ENCODE peak calls at places on chromosomes 4 and X, in eight cellular contexts. F is stomach, Z is pancreas, S is heart left ventricle, T is neural progenitor cell, Y is AG09319, O is MM.1S, V is left ventricle myocardium inferior. P is an unnamed sample.

GRCh38 chr4:79250887-79251286 is 75.0 kb downstream of the NAA11 start:
- DNase-seq in F (no peak), Z (no peak), S (no peak), T (no peak), Y (no peak), O (no peak), V (no peak), P (no peak)

GRCh38 chr4:15577508-15577907 is 77.6 kb downstream of the FBXL5 start:
- DNase-seq in F (no peak), Z (no peak), S (no peak), T (no peak), Y (no peak), O (no peak), V (no peak), P (no peak)

GRCh38 chr4:169332595-169332994 is 61.8 kb upstream of the SH3RF1 start:
- DNase-seq in F (no peak), Z (no peak), S (no peak), T (no peak), Y (no peak), O (no peak), V (no peak), P (no peak)

GRCh38 chrX:132860200-132860599 is 98.2 kb downstream of the HS6ST2 start:
- DNase-seq in F (no peak), Z (no peak), S (no peak), T (no peak), Y (no peak), O (peak), V (no peak), P (no peak)

GRCh38 chr4:84501197-84501492 is 2.1 kb upstream of the NKX6-1 start:
- DNase-seq in F (no peak), Z (no peak), S (no peak), T (peak), Y (no peak), O (no peak), V (no peak), P (no peak)

GRCh38 chr4:20698382-20698781 is 1.9 kb upstream of the PACRGL start:
- DNase-seq in F (no peak), Z (no peak), S (no peak), T (no peak), Y (no peak), O (no peak), V (no peak), P (no peak)

GRCh38 chr4:94765653-94766052 is 7.9 kb downstream of the BMPR1B start:
- DNase-seq in F (no peak), Z (no peak), S (no peak), T (no peak), Y (no peak), O (no peak), V (no peak), P (no peak)

GRCh38 chr4:114156371-114156770 is 176.9 kb upstream of the ARSJ start:
- DNase-seq in F (no peak), Z (no peak), S (no peak), T (no peak), Y (no peak), O (no peak), V (no peak), P (no peak)

GRCh38 chr4:159828687-159829086 is 725.8 kb downstream of the RAPGEF2 start:
- DNase-seq in F (no peak), Z (no peak), S (no peak), T (no peak), Y (no peak), O (no peak), V (no peak), P (no peak)

GRCh38 chrX:31272472-31272775 is 200.6 kb upstream of the FTHL17 start:
- DNase-seq in F (no peak), Z (no peak), S (no peak), T (peak), Y (no peak), O (no peak), V (no peak), P (peak)

GRCh38 chr4:140703463-140703862 is 52.7 kb downstream of the TBC1D9 start:
- DNase-seq in F (no peak), Z (no peak), S (no peak), T (no peak), Y (no peak), O (no peak), V (no peak), P (no peak)

GRCh38 chr4:37223732-37224131 is 20.8 kb upstream of the NWD2 start:
- DNase-seq in F (no peak), Z (no peak), S (no peak), T (no peak), Y (no peak), O (no peak), V (no peak), P (no peak)

GRCh38 chrX:30635630-30636029 is 17.6 kb upstream of the GK start:
- DNase-seq in F (no peak), Z (no peak), S (no peak), T (no peak), Y (no peak), O (no peak), V (no peak), P (no peak)

GRCh38 chr4:6011686-6012085 is 6.5 kb downstream of the C4orf50 start:
- DNase-seq in F (peak), Z (peak), S (no peak), T (no peak), Y (no peak), O (no peak), V (no peak), P (no peak)

GRCh38 chr4:6731301-6731641 is 15.3 kb downstream of the BLOC1S4 start:
- DNase-seq in F (no peak), Z (no peak), S (no peak), T (no peak), Y (no peak), O (no peak), V (no peak), P (no peak)

GRCh38 chr4:82765134-82765533 is 33.5 kb downstream of the SCD5 start:
- DNase-seq in F (no peak), Z (no peak), S (no peak), T (no peak), Y (no peak), O (no peak), V (no peak), P (no peak)

GRCh38 chrX:103608305-103608963 is 671 bp downstream of the TCEAL3 start:
- DNase-seq in F (no peak), Z (no peak), S (no peak), T (peak), Y (no peak), O (no peak), V (no peak), P (peak)

GRCh38 chr4:139873111-139873866 is 207.7 kb downstream of the MGST2 start:
- DNase-seq in F (no peak), Z (no peak), S (no peak), T (no peak), Y (no peak), O (no peak), V (no peak), P (no peak)

GRCh38 chr4:102299708-102300107 is 45.6 kb downstream of the SLC39A8 start:
- DNase-seq in F (peak), Z (no peak), S (no peak), T (peak), Y (peak), O (peak), V (peak), P (peak)

GRCh38 chr4:7206856-7207567 is 14.7 kb downstream of the SORCS2 start:
- DNase-seq in F (peak), Z (peak), S (peak), T (peak), Y (peak), O (no peak), V (peak), P (no peak)

GRCh38 chr4:96136056-96136455 is 296.2 kb downstream of the PDHA2 start:
- DNase-seq in F (no peak), Z (no peak), S (no peak), T (no peak), Y (no peak), O (no peak), V (no peak), P (no peak)

GRCh38 chr4:145679991-145680455 is at the start of gene C4orf51:
- DNase-seq in F (no peak), Z (peak), S (no peak), T (no peak), Y (peak), O (no peak), V (no peak), P (no peak)

DNA sequence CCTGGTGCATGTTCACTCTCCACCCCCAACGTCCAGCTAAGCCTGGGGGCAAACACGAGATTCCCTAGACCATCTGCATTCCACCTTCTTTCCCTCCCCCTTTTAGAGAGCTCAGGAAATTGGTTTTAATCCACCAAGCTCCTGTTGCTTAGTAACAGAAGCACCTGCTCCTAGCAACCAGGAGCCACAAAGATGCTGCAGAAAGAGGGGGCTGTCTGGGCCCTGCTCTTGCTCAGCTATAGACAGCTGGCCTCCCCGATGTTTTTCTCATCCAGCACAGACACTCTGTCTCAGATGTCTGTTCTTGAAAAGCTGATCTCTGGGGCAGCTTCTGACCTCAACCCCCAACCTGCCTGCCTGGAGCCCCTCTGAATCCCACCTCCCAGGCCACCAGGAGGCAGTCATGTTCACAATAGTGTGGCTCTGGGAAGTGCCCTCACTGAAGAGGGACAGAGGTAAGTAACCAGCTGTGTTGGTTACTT is 71.5 kb downstream of the SLC16A2 start:
- DNase-seq in F (no peak), Z (no peak), S (no peak), T (peak), Y (no peak), O (no peak), V (no peak), P (no peak)
- TF ChIP-seq CTCF in F (no peak), Z (no peak), S (no peak), T (peak), Y (peak), O (no peak), V (no peak), P (peak)

DNA sequence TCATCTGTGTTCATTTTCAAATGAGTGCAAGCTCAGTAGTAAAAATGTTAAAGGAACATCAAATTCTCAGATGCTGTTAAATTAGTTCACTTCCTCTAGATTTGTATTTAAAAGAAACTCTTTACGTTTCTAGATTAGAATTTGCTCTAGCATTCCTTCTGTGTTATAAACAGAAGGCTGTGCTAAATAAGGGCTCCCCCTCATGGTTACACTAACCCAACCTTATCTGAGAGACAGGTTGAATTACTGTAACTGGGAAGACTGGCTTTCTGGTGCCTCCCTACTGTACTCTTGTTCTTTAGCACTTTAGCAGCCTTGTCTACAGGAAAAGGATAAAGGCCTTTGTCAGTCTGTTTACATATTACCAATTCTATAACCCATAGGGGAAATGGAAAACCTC is 56.8 kb downstream of the RXFP1 start:
- DNase-seq in F (no peak), Z (no peak), S (no peak), T (no peak), Y (peak), O (peak), V (no peak), P (no peak)
- TF ChIP-seq CTCF in F (no peak), Z (no peak), S (no peak), T (peak), Y (peak), O (peak), V (peak), P (peak)

GRCh38 chr4:154313004-154313587 is 178.5 kb downstream of the DCHS2 start:
- DNase-seq in F (no peak), Z (no peak), S (no peak), T (peak), Y (no peak), O (no peak), V (no peak), P (no peak)

GRCh38 chr4:154315741-154316140 is 175.9 kb downstream of the DCHS2 start:
- DNase-seq in F (no peak), Z (no peak), S (no peak), T (no peak), Y (no peak), O (no peak), V (no peak), P (no peak)

GRCh38 chr4:154312246-154312645 is 179.4 kb downstream of the DCHS2 start:
- DNase-seq in F (no peak), Z (no peak), S (no peak), T (no peak), Y (no peak), O (no peak), V (no peak), P (no peak)

GRCh38 chr4:154317600-154317999 is 174.0 kb downstream of the DCHS2 start:
- DNase-seq in F (no peak), Z (no peak), S (no peak), T (no peak), Y (no peak), O (no peak), V (no peak), P (no peak)

DNA sequence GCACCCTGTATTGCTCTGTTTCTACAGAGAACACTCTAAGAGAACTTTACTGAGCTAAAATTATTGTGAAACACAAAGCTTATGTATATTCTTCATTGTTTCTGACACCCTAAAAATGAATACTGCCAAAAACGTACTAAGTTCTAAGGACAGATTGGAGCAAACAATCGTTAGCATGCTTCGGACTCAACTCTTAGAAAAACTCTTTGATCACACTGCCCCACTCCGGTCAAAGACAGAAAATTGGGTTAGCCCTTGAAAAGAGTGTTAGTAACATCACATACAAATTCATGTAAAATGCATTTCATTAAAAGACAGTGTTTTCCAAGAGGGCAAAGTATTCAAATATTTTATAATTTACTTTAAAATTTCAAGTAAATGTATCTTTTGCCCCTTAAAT is 177.4 kb downstream of the DCHS2 start:
- DNase-seq in F (no peak), Z (no peak), S (no peak), T (peak), Y (peak), O (no peak), V (no peak), P (no peak)
- TF ChIP-seq CTCF in F (no peak), Z (peak), S (no peak), T (peak), Y (peak), O (no peak), V (no peak), P (no peak)

DNA sequence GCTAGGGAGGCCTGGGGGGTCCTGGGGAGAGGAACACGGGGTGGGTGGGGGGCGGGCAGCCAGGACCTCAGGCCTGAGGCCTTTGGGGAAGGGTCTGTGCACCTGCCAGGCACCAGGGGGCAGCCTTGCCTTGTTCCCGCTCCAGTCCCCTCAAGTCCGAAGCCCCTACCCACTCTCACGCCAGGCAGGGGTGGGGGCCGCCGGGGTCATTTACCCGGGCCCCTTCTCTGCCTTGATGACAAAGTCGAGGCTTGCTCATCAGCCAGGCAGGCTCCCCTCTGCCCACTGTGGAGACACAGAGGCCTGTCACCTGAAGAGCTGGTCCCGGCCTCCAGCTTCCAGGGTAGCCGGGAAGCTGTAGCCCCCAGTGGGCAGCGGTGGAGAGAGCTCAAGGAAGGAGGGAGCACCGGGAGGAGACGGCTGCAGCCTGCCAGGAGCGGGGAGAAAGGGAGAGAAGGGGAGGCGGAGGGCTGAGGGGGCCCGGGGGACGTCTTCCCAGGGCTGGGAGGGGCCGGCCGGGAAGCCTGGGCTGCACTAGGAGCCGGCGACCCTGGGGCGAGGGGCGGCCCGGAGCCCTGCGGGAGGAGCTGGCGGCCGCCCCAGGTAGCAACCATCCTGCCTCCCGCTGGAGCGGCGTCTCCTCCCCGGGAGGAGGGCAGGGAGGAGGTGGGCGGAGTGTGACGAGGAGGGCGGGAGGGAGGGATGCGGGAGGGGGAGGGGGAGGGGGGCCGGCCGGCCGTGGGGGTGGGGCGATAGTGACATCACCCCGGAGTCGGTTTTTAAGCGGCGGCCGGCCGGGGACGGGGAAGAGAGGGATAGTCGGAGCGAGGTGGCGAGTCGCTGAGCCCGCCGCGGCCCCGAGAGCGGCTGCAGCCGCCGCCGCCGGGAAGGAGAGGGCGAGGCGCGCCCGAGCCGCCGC is at the start of gene SLC6A8:
- DNase-seq in F (peak), Z (peak), S (peak), T (peak), Y (peak), O (peak), V (peak), P (peak)
- TF ChIP-seq CTCF in F (peak), Z (peak), S (peak), T (peak), Y (peak), O (peak), V (peak), P (no peak)

DNA sequence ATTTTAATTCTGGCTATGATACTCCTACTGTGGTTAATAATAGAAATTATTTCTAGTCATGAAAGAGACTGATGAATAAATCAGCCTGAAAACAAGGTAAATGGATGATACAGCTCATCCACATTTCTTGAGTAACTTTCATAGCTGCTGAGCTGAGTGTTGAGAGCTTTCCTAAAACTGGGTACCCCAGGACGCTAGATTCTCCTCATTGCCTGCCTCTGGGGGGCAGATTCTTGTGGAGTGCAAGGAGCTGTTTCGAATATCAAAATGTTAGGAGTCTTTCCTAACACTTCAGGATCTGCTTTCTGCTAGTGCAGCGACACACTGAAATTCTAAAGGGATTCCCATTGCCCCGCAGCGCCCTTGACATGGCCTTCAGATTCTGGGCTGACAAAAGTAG is 2.1 kb downstream of the MND1 start:
- DNase-seq in F (no peak), Z (no peak), S (no peak), T (peak), Y (no peak), O (no peak), V (no peak), P (no peak)
- TF ChIP-seq CTCF in F (no peak), Z (no peak), S (no peak), T (peak), Y (peak), O (no peak), V (no peak), P (no peak)